ENCODE peak calls at places on chromosomes 1 and 21, in four cellular contexts. D is cardiac muscle cell, P is brain microvascular endothelial cell, L is upper lobe of right lung. X is an unnamed sample.

GRCh38 chr21:44487831-44488230 is 32.5 kb downstream of the LRRC3 start:
- DNase-seq in L (no peak), D (no peak), P (peak), X (peak)

GRCh38 chr1:56817716-56818463 is 1.3 kb downstream of the FYB2 start:
- DNase-seq in D (no peak), P (no peak), L (no peak), X (no peak)

GRCh38 chr1:226723640-226724532 is 15.2 kb downstream of the ITPKB start:
- DNase-seq in D (peak), L (no peak), P (peak), X (peak)

GRCh38 chr1:16043521-16043920 is at the start of gene CLCNKB:
- DNase-seq in D (no peak), P (no peak), L (no peak), X (no peak)

GRCh38 chr1:168531605-168532345 is 12.0 kb downstream of the XCL2 start:
- DNase-seq in L (no peak), P (no peak), D (no peak), X (no peak)

GRCh38 chr1:222750651-222751050 is 13.6 kb downstream of the FAM177B start:
- DNase-seq in P (no peak), L (no peak), D (no peak), X (no peak)

GRCh38 chr1:8691662-8692061 is 125.8 kb downstream of the RERE start:
- DNase-seq in P (no peak), L (no peak), D (no peak), X (no peak)

GRCh38 chr1:153678519-153679336 is at the start of gene NPR1:
- DNase-seq in L (peak), P (no peak), D (peak), X (no peak)

GRCh38 chr1:81806432-81806770 is 5.7 kb downstream of the ADGRL2 start:
- DNase-seq in D (no peak), P (no peak), L (no peak), X (no peak)

GRCh38 chr1:116373451-116374339 is 651 bp downstream of the ATP1A1 start:
- DNase-seq in P (no peak), L (peak), D (peak), X (peak)

GRCh38 chr1:50275564-50275963 is 147.7 kb downstream of the DMRTA2 start:
- DNase-seq in L (no peak), P (no peak), D (no peak), X (no peak)

GRCh38 chr1:20483098-20483832 is 2.7 kb downstream of the CAMK2N1 start:
- DNase-seq in P (no peak), D (no peak), L (no peak), X (no peak)
- H3K4me3 ChIP-seq in P (peak), D (no peak), L (peak), X (peak)

GRCh38 chr21:32359719-32360260 is 33.0 kb downstream of the URB1 start:
- DNase-seq in L (no peak), P (no peak), D (no peak), X (no peak)
- TF ChIP-seq CTCF in L (no peak), P (peak), D (peak), X (peak)

GRCh38 chr1:24097663-24098062 is 14.3 kb downstream of the MYOM3 start:
- DNase-seq in P (no peak), D (no peak), L (no peak), X (no peak)

GRCh38 chr1:24098102-24098501 is 13.8 kb downstream of the MYOM3 start:
- DNase-seq in D (no peak), P (no peak), L (no peak), X (no peak)

GRCh38 chr1:24100945-24101737 is 10.8 kb downstream of the MYOM3 start:
- DNase-seq in D (no peak), L (no peak), P (no peak), X (no peak)

GRCh38 chr1:24096737-24097103 is 15.2 kb downstream of the MYOM3 start:
- DNase-seq in L (no peak), P (no peak), D (no peak), X (no peak)

DNA sequence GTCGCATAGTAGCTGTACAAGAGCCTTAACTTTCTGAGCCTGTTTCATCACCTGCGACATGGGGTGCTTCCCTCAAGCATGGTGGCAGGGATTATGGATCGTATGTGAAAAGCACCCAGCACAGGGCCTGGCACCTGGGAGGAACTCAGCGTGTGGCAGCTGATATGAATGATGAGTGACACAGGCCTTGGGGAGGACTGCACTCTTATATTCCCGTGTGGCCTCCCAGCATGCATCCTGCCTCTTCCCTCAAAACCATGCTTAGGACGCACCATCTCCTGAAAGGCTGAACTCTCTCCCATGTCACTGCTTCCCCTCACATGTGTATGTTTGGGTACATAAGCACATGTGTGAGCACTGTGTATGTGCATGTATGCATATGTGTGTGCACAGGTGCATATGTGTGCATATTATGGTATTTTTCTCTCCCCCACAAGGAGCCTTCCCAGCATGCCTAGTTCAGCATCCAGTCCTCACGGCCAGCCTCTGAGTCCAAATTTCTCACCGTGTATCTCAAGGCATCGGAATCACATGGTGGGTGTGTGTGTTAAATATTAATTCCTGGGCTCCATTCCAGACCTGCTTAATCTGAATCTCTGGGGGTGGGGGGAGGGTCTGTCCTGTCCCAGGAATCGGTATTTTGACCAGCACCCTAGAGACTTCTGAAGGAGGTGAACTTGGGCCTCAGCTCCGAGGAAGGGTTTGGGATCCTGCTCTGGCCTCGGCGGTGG is 12.9 kb downstream of the MYOM3 start:
- DNase-seq in D (no peak), P (no peak), L (no peak), X (no peak)
- H3K4me3 ChIP-seq in D (no peak), P (no peak), L (no peak), X (no peak)

DNA sequence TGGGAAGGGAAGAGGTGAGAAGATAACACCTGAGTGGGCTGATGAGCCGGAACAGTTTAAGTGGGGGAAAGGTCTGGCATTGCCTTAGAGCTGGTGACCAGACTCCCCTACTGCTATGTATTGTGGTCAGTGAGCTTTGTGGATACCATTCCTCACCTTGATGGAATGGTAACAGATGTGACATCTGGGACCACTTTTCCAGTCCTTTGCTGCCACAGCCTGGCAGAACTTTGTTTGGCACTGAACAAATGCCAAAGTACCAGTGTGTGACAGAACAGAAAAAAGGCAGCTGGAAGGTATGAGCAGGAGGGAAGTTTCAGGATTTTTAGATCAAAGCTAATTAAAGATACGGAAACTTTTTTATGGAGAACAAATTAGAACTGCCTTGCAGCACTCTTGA is 6.2 kb downstream of the MED8 start:
- DNase-seq in L (no peak), D (no peak), P (no peak), X (no peak)
- TF ChIP-seq CTCF in L (no peak), D (no peak), P (peak), X (no peak)

GRCh38 chr1:40665335-40666171 is at the start of gene RIMS3:
- DNase-seq in D (peak), P (peak), L (peak), X (peak)

GRCh38 chr1:40662864-40663263 is 2.6 kb downstream of the RIMS3 start:
- DNase-seq in D (no peak), L (no peak), P (no peak), X (peak)

GRCh38 chr1:40664167-40664537 is 1.3 kb downstream of the RIMS3 start:
- DNase-seq in P (no peak), L (no peak), D (no peak), X (no peak)

GRCh38 chr1:40663324-40664166 is 1.9 kb downstream of the RIMS3 start:
- DNase-seq in P (no peak), L (no peak), D (no peak), X (no peak)

DNA sequence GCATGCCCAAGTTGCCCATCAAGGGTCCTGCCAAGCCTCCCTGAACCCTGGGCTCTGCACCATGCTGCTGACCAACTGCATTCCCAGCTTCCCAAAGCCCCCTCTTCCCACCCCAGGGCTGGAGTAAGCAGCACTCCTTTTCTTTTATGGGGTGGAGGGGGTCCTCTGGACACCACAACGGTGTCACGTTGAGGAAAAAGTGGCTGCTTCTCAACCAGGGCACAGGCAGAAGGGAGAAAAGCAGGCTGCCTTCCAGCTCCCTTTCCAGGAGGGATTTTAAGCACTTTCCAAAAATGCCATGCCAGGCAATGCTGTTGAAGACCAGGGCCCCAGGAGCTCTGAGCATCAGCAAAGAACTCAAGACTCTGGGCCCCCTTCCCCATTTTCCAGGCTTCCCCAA is 691 bp downstream of the RIMS3 start:
- DNase-seq in D (no peak), L (no peak), P (no peak), X (no peak)
- H3K4me3 ChIP-seq in D (peak), L (peak), P (no peak), X (no peak)

X was measured in astrocyte of the spinal cord.